ENCODE peak calls at places on chromosome 7, in six cellular contexts. One of them, this sample, is unnamed. For H3K36me3, the result is how much of the 10 kb centered on the place peaks cover.

GRCh38 chr7:111126987-111127386 is 36.1 kb downstream of the LRRN3 start:
- DNase-seq in transverse colon: no peak
- DNase-seq in tibial nerve: no peak
- DNase-seq in testis: no peak
- DNase-seq in right lobe of liver: no peak
- DNase-seq in hepatocyte: peak
- DNase-seq in this sample: no peak

GRCh38 chr7:85820702-85821443 is 634.0 kb upstream of the SEMA3D start:
- DNase-seq in tibial nerve: no peak
- DNase-seq in testis: no peak
- DNase-seq in transverse colon: no peak
- DNase-seq in right lobe of liver: no peak
- DNase-seq in hepatocyte: no peak
- DNase-seq in this sample: no peak

GRCh38 chr7:44172352-44172751 is 16.9 kb downstream of the GCK start:
- DNase-seq in testis: no peak
- DNase-seq in transverse colon: no peak
- DNase-seq in tibial nerve: no peak
- DNase-seq in hepatocyte: no peak
- DNase-seq in right lobe of liver: no peak
- DNase-seq in this sample: no peak

GRCh38 chr7:30168800-30169584 is 34.2 kb downstream of the MTURN start:
- DNase-seq in transverse colon: no peak
- DNase-seq in tibial nerve: no peak
- DNase-seq in right lobe of liver: no peak
- DNase-seq in hepatocyte: peak
- DNase-seq in testis: no peak
- DNase-seq in this sample: no peak

GRCh38 chr7:66697451-66698438 is 42.8 kb upstream of the RABGEF1 start:
- DNase-seq in hepatocyte: no peak
- DNase-seq in right lobe of liver: no peak
- DNase-seq in tibial nerve: no peak
- DNase-seq in testis: no peak
- DNase-seq in transverse colon: no peak
- DNase-seq in this sample: no peak

GRCh38 chr7:137001478-137001877 is 133.0 kb downstream of the CHRM2 start:
- DNase-seq in right lobe of liver: no peak
- DNase-seq in tibial nerve: no peak
- DNase-seq in hepatocyte: no peak
- DNase-seq in transverse colon: no peak
- DNase-seq in testis: no peak
- DNase-seq in this sample: no peak

GRCh38 chr7:92988941-92989540 is 128.7 kb downstream of the SAMD9 start:
- DNase-seq in hepatocyte: no peak
- DNase-seq in transverse colon: no peak
- DNase-seq in testis: no peak
- DNase-seq in tibial nerve: no peak
- DNase-seq in right lobe of liver: no peak
- DNase-seq in this sample: no peak

GRCh38 chr7:47720907-47721244 is 139.0 kb upstream of the TNS3 start:
- DNase-seq in transverse colon: no peak
- DNase-seq in testis: no peak
- DNase-seq in tibial nerve: no peak
- DNase-seq in hepatocyte: no peak
- DNase-seq in right lobe of liver: no peak
- DNase-seq in this sample: no peak

GRCh38 chr7:34991938-34992840 is 45.1 kb downstream of the DPY19L1 start:
- DNase-seq in transverse colon: peak
- DNase-seq in hepatocyte: no peak
- DNase-seq in tibial nerve: no peak
- DNase-seq in right lobe of liver: no peak
- DNase-seq in testis: no peak
- DNase-seq in this sample: no peak

GRCh38 chr7:136086712-136087111 is 109.6 kb upstream of the MTPN start:
- DNase-seq in right lobe of liver: no peak
- DNase-seq in testis: peak
- DNase-seq in transverse colon: peak
- DNase-seq in tibial nerve: peak
- DNase-seq in hepatocyte: peak
- DNase-seq in this sample: peak

GRCh38 chr7:129840757-129841156 is 112.0 kb downstream of the UBE2H start:
- DNase-seq in testis: no peak
- DNase-seq in hepatocyte: no peak
- DNase-seq in tibial nerve: no peak
- DNase-seq in transverse colon: no peak
- DNase-seq in right lobe of liver: no peak
- DNase-seq in this sample: no peak

GRCh38 chr7:96591159-96591899 is 118.3 kb downstream of the SEM1 start:
- DNase-seq in right lobe of liver: no peak
- DNase-seq in testis: no peak
- DNase-seq in hepatocyte: no peak
- DNase-seq in transverse colon: no peak
- DNase-seq in tibial nerve: no peak
- DNase-seq in this sample: no peak

GRCh38 chr7:108497082-108497725 is 28.7 kb downstream of the PNPLA8 start:
- DNase-seq in transverse colon: peak
- DNase-seq in tibial nerve: peak
- DNase-seq in hepatocyte: peak
- DNase-seq in testis: peak
- DNase-seq in right lobe of liver: no peak
- DNase-seq in this sample: no peak

GRCh38 chr7:158735935-158736334 is 31.3 kb upstream of the NCAPG2 start:
- DNase-seq in tibial nerve: no peak
- DNase-seq in right lobe of liver: no peak
- DNase-seq in testis: no peak
- DNase-seq in hepatocyte: no peak
- DNase-seq in transverse colon: no peak
- DNase-seq in this sample: no peak

GRCh38 chr7:42511027-42511426 is 274.0 kb upstream of the GLI3 start:
- DNase-seq in testis: no peak
- DNase-seq in tibial nerve: no peak
- DNase-seq in right lobe of liver: no peak
- DNase-seq in transverse colon: no peak
- DNase-seq in hepatocyte: no peak
- DNase-seq in this sample: no peak

GRCh38 chr7:128108129-128108528 is 76.9 kb upstream of the LRRC4 start:
- DNase-seq in right lobe of liver: no peak
- DNase-seq in transverse colon: no peak
- DNase-seq in hepatocyte: no peak
- DNase-seq in testis: no peak
- DNase-seq in tibial nerve: no peak
- DNase-seq in this sample: no peak

GRCh38 chr7:142542938-142543337 is 206.3 kb upstream of the PRSS1 start:
- DNase-seq in right lobe of liver: no peak
- DNase-seq in testis: no peak
- DNase-seq in transverse colon: no peak
- DNase-seq in tibial nerve: no peak
- DNase-seq in hepatocyte: no peak
- DNase-seq in this sample: no peak

GRCh38 chr7:117324940-117325339 is 2.1 kb upstream of the WNT2 start:
- DNase-seq in tibial nerve: no peak
- DNase-seq in right lobe of liver: no peak
- DNase-seq in transverse colon: no peak
- DNase-seq in hepatocyte: no peak
- DNase-seq in testis: no peak
- DNase-seq in this sample: no peak

GRCh38 chr7:33705333-33705833 is 200.0 kb upstream of the BMPER start:
- DNase-seq in right lobe of liver: no peak
- DNase-seq in transverse colon: no peak
- DNase-seq in testis: no peak
- DNase-seq in hepatocyte: no peak
- DNase-seq in tibial nerve: no peak
- DNase-seq in this sample: no peak

GRCh38 chr7:131336956-131337355 is 9.3 kb downstream of the MKLN1 start:
- DNase-seq in right lobe of liver: no peak
- DNase-seq in tibial nerve: no peak
- DNase-seq in transverse colon: no peak
- DNase-seq in hepatocyte: no peak
- DNase-seq in testis: no peak
- DNase-seq in this sample: no peak

GRCh38 chr7:44548893-44549292 is 7.8 kb upstream of the NPC1L1 start:
- DNase-seq in tibial nerve: no peak
- DNase-seq in transverse colon: no peak
- DNase-seq in right lobe of liver: no peak
- DNase-seq in testis: no peak
- DNase-seq in hepatocyte: no peak
- DNase-seq in this sample: no peak

GRCh38 chr7:30472771-30473392 is 5.7 kb downstream of the NOD1 start:
- DNase-seq in testis: no peak
- DNase-seq in transverse colon: no peak
- DNase-seq in right lobe of liver: no peak
- DNase-seq in hepatocyte: peak
- DNase-seq in tibial nerve: no peak
- DNase-seq in this sample: no peak

GRCh38 chr7:31175672-31176071 is 123.6 kb downstream of the ADCYAP1R1 start:
- DNase-seq in right lobe of liver: no peak
- DNase-seq in tibial nerve: no peak
- DNase-seq in transverse colon: no peak
- DNase-seq in testis: no peak
- DNase-seq in hepatocyte: no peak
- DNase-seq in this sample: no peak

GRCh38 chr7:30755384-30756154 is 3.6 kb downstream of the INMT start:
- DNase-seq in hepatocyte: no peak
- DNase-seq in testis: peak
- DNase-seq in right lobe of liver: no peak
- DNase-seq in transverse colon: no peak
- DNase-seq in tibial nerve: no peak
- DNase-seq in this sample: no peak

GRCh38 chr7:158759245-158759614 is 54.6 kb upstream of the NCAPG2 start:
- DNase-seq in testis: no peak
- DNase-seq in hepatocyte: no peak
- DNase-seq in right lobe of liver: no peak
- DNase-seq in tibial nerve: no peak
- DNase-seq in transverse colon: no peak
- DNase-seq in this sample: no peak

GRCh38 chr7:105759670-105760548 is 116.5 kb downstream of the ATXN7L1 start:
- DNase-seq in hepatocyte: peak
- DNase-seq in testis: peak
- DNase-seq in tibial nerve: peak
- DNase-seq in transverse colon: peak
- DNase-seq in right lobe of liver: peak
- DNase-seq in this sample: peak

GRCh38 chr7:826230-826905 is 5.9 kb upstream of the SUN1 start:
- DNase-seq in right lobe of liver: no peak
- DNase-seq in hepatocyte: no peak
- DNase-seq in testis: no peak
- DNase-seq in transverse colon: no peak
- DNase-seq in tibial nerve: no peak
- DNase-seq in this sample: no peak

GRCh38 chr7:112503361-112504023 is 22.7 kb downstream of the LSMEM1 start:
- DNase-seq in right lobe of liver: no peak
- DNase-seq in tibial nerve: no peak
- DNase-seq in transverse colon: no peak
- DNase-seq in testis: no peak
- DNase-seq in hepatocyte: no peak
- DNase-seq in this sample: no peak

GRCh38 chr7:50308301-50309129 is 4.0 kb downstream of the IKZF1 start:
- DNase-seq in right lobe of liver: no peak
- DNase-seq in transverse colon: no peak
- DNase-seq in hepatocyte: no peak
- DNase-seq in tibial nerve: no peak
- DNase-seq in testis: no peak
- DNase-seq in this sample: no peak

GRCh38 chr7:82428186-82428961 is 15.2 kb downstream of the CACNA2D1 start:
- DNase-seq in transverse colon: no peak
- DNase-seq in tibial nerve: no peak
- DNase-seq in hepatocyte: no peak
- DNase-seq in testis: no peak
- DNase-seq in right lobe of liver: no peak
- DNase-seq in this sample: no peak

GRCh38 chr7:155556725-155557124 is 10.4 kb upstream of the CNPY1 start:
- DNase-seq in testis: no peak
- DNase-seq in tibial nerve: no peak
- DNase-seq in transverse colon: no peak
- DNase-seq in right lobe of liver: no peak
- DNase-seq in hepatocyte: no peak
- DNase-seq in this sample: no peak

GRCh38 chr7:73483171-73483570 is 38.9 kb downstream of the BAZ1B start:
- DNase-seq in right lobe of liver: no peak
- DNase-seq in transverse colon: no peak
- DNase-seq in tibial nerve: no peak
- DNase-seq in hepatocyte: no peak
- DNase-seq in testis: no peak
- DNase-seq in this sample: no peak
- H3K36me3 ChIP-seq in right lobe of liver: half or more
- H3K36me3 ChIP-seq in transverse colon: under half
- H3K36me3 ChIP-seq in tibial nerve: under half
- H3K36me3 ChIP-seq in hepatocyte: under half
- H3K36me3 ChIP-seq in testis: under half
- H3K36me3 ChIP-seq in this sample: under half

DNA sequence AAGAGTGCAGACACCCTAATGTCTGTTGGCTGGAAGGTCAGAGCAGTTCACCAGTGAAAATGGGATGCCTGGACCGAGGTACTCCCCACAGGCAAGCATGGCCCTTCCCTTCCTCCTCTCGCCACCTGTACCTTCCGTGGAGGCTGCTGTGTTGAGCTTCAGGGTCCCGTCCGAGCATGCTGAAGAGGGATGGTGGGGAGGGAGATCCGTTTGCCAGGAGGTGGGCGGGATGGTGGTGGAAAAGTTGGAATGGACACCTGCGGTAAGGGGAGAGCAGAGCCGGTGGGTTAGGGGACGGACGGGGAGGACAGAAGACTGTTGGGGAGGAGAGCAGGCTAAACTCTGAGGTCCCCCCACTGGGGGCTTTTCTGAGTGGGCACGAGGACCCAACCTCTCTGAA is 15.9 kb upstream of the ZNF777 start:
- DNase-seq in tibial nerve: no peak
- DNase-seq in testis: no peak
- DNase-seq in transverse colon: no peak
- DNase-seq in right lobe of liver: no peak
- DNase-seq in hepatocyte: no peak
- DNase-seq in this sample: no peak
- H3K36me3 ChIP-seq in tibial nerve: under half
- H3K36me3 ChIP-seq in testis: under half
- H3K36me3 ChIP-seq in transverse colon: under half
- H3K36me3 ChIP-seq in right lobe of liver: half or more
- H3K36me3 ChIP-seq in hepatocyte: under half
- H3K36me3 ChIP-seq in this sample: under half

GRCh38 chr7:4763091-4763793 is 12.2 kb upstream of the AP5Z1 start:
- DNase-seq in hepatocyte: no peak
- DNase-seq in tibial nerve: no peak
- DNase-seq in transverse colon: no peak
- DNase-seq in right lobe of liver: no peak
- DNase-seq in testis: no peak
- DNase-seq in this sample: no peak
- H3K36me3 ChIP-seq in hepatocyte: under half
- H3K36me3 ChIP-seq in tibial nerve: under half
- H3K36me3 ChIP-seq in transverse colon: under half
- H3K36me3 ChIP-seq in right lobe of liver: under half
- H3K36me3 ChIP-seq in testis: under half
- H3K36me3 ChIP-seq in this sample: under half

DNA sequence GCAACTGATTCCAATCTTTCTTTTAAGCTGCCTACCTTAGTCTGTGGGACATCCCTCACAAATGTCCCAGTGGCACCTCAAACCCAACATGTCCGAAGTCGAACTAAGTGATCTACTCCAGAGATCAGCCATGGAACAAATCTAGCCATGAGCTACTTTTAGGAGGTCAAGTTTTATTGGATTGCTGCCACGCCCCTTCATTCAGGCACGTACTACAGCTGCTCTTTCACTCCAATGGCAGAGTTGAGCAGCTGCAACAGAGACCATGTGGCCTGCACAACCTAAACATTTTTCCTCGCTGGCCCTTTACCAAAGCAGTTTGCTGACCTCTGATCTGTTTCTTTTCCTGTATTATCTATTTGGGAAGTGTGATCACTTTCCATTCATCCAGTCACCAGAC is 192.4 kb upstream of the CDCA7L start:
- DNase-seq in transverse colon: no peak
- DNase-seq in testis: no peak
- DNase-seq in right lobe of liver: no peak
- DNase-seq in hepatocyte: no peak
- DNase-seq in tibial nerve: no peak
- DNase-seq in this sample: no peak
- H3K36me3 ChIP-seq in transverse colon: under half
- H3K36me3 ChIP-seq in testis: under half
- H3K36me3 ChIP-seq in right lobe of liver: under half
- H3K36me3 ChIP-seq in hepatocyte: under half
- H3K36me3 ChIP-seq in tibial nerve: under half
- H3K36me3 ChIP-seq in this sample: under half

This sample was measured in ovary.